ENCODE peak calls at places on chromosomes 11 and 22, in four cellular contexts. One of them, this sample, is unnamed.

GRCh38 chr11:7639643-7640025 is 33.7 kb downstream of the CYB5R2 start:
- DNase-seq in fibroblast of the aortic adventitia: no peak
- DNase-seq in cerebellar cortex: peak; percentile 63
- DNase-seq in T-helper 2 cell: no peak
- DNase-seq in this sample: peak; percentile 74

GRCh38 chr22:26043031-26043430 is 126.2 kb upstream of the SEZ6L start:
- DNase-seq in cerebellar cortex: no peak
- DNase-seq in T-helper 2 cell: no peak
- DNase-seq in fibroblast of the aortic adventitia: no peak
- DNase-seq in this sample: no peak

GRCh38 chr11:36447947-36448346 is 62.1 kb downstream of the TRAF6 start:
- DNase-seq in fibroblast of the aortic adventitia: no peak
- DNase-seq in T-helper 2 cell: no peak
- DNase-seq in cerebellar cortex: no peak
- DNase-seq in this sample: peak; percentile 3

GRCh38 chr22:42799462-42800405 is 57.3 kb downstream of the ARFGAP3 start:
- DNase-seq in T-helper 2 cell: no peak
- DNase-seq in cerebellar cortex: no peak
- DNase-seq in fibroblast of the aortic adventitia: no peak
- DNase-seq in this sample: no peak

GRCh38 chr11:100695911-100696310 is 8.8 kb downstream of the ARHGAP42 start:
- DNase-seq in T-helper 2 cell: no peak
- DNase-seq in cerebellar cortex: no peak
- DNase-seq in fibroblast of the aortic adventitia: no peak
- DNase-seq in this sample: no peak

GRCh38 chr11:3119141-3119821 is 45.8 kb downstream of the OSBPL5 start:
- DNase-seq in fibroblast of the aortic adventitia: no peak
- DNase-seq in cerebellar cortex: no peak
- DNase-seq in T-helper 2 cell: no peak
- DNase-seq in this sample: no peak

GRCh38 chr22:44311855-44312170 is 938 bp downstream of the SHISAL1 start:
- DNase-seq in T-helper 2 cell: no peak
- DNase-seq in fibroblast of the aortic adventitia: peak; percentile 88
- DNase-seq in cerebellar cortex: no peak
- DNase-seq in this sample: no peak

GRCh38 chr22:23113067-23113846 is 28.5 kb downstream of the RSPH14 start:
- DNase-seq in T-helper 2 cell: no peak
- DNase-seq in fibroblast of the aortic adventitia: peak; percentile 14
- DNase-seq in cerebellar cortex: no peak
- DNase-seq in this sample: no peak

GRCh38 chr11:45289369-45289768 is 3.2 kb upstream of the SYT13 start:
- DNase-seq in fibroblast of the aortic adventitia: peak; percentile 36
- DNase-seq in T-helper 2 cell: no peak
- DNase-seq in cerebellar cortex: no peak
- DNase-seq in this sample: no peak

GRCh38 chr22:30654361-30654760 is 13.3 kb downstream of the DUSP18 start:
- DNase-seq in T-helper 2 cell: no peak
- DNase-seq in cerebellar cortex: no peak
- DNase-seq in fibroblast of the aortic adventitia: no peak
- DNase-seq in this sample: no peak

GRCh38 chr11:128324051-128324481 is 263.3 kb downstream of the ETS1 start:
- DNase-seq in cerebellar cortex: no peak
- DNase-seq in T-helper 2 cell: no peak
- DNase-seq in fibroblast of the aortic adventitia: no peak
- DNase-seq in this sample: no peak